ENCODE peak calls at places on chromosome 19, in ten cellular contexts. H is foreskin fibroblast, D is psoas muscle, P is fibroblast of pulmonary artery, U is left ventricle myocardium inferior, N is lower leg skin, W is MCF 10A, Z is coronary artery, I is activated B cell treated with CpG ODN at 0.5 μM for 24 hours, Q is pancreas. X is an unnamed sample.

GRCh38 chr19:2193807-2194206 is 30.1 kb downstream of the DOT1L start:
- DNase-seq in H (no peak), D (no peak), P (no peak), U (no peak), N (no peak), W (no peak), Z (no peak), I (no peak), Q (no peak), X (no peak)

GRCh38 chr19:2942928-2943640 is 1.7 kb downstream of the ZNF77 start:
- DNase-seq in H (no peak), D (no peak), P (no peak), U (no peak), N (no peak), W (no peak), Z (no peak), I (no peak), Q (no peak), X (no peak)

GRCh38 chr19:3644351-3645066 is 17.9 kb upstream of the CACTIN start:
- DNase-seq in H (peak; percentile 36), D (no peak), P (peak; percentile 31), U (no peak), N (no peak), W (no peak), Z (no peak), I (no peak), Q (no peak), X (no peak)

GRCh38 chr19:2977686-2978466 is 512 bp downstream of the TLE6 start:
- DNase-seq in H (no peak), D (no peak), P (no peak), U (no peak), N (no peak), W (peak; percentile 23), Z (no peak), I (no peak), Q (peak; percentile 60), X (no peak)

GRCh38 chr19:33241091-33241529 is 15.5 kb upstream of the SLC7A10 start:
- DNase-seq in H (no peak), D (no peak), P (no peak), U (no peak), N (no peak), W (peak; percentile 14), Z (no peak), I (no peak), Q (no peak), X (no peak)

GRCh38 chr19:44626067-44626624 is 12.8 kb downstream of the IGSF23 start:
- DNase-seq in H (peak; percentile 95), D (no peak), P (peak; percentile 95), U (no peak), N (no peak), W (peak; percentile 97), Z (no peak), I (no peak), Q (peak; percentile 53), X (no peak)

GRCh38 chr19:38009650-38010229 is 102.7 kb downstream of the SIPA1L3 start:
- DNase-seq in H (no peak), D (no peak), P (no peak), U (no peak), N (no peak), W (no peak), Z (no peak), I (no peak), Q (no peak), X (no peak)

GRCh38 chr19:2045501-2046045 is 5.5 kb downstream of the MKNK2 start:
- DNase-seq in H (no peak), D (peak; percentile 60), P (no peak), U (no peak), N (peak; percentile 24), W (no peak), Z (no peak), I (no peak), Q (peak; percentile 96), X (no peak)

GRCh38 chr19:50203281-50204080 is at the start of gene MYH14:
- DNase-seq in H (peak; percentile 10), D (peak; percentile 91), P (peak; percentile 3), U (peak; percentile 87), N (peak; percentile 63), W (no peak), Z (peak; percentile 83), I (no peak), Q (peak; percentile 97), X (peak; percentile 87)

GRCh38 chr19:3178377-3178972 is at the start of gene S1PR4:
- DNase-seq in H (no peak), D (no peak), P (no peak), U (no peak), N (no peak), W (no peak), Z (no peak), I (no peak), Q (no peak), X (no peak)

GRCh38 chr19:35153701-35154534 is 617 bp upstream of the FXYD5 start:
- DNase-seq in H (peak; percentile 32), D (peak; percentile 44), P (peak; percentile 34), U (no peak), N (no peak), W (peak; percentile 63), Z (no peak), I (peak; percentile 68), Q (no peak), X (peak; percentile 56)
- TF ChIP-seq CTCF in H (peak; percentile 61), D (peak; percentile 31), P (peak; percentile 51), U (peak; percentile 61), N (no peak), W (peak; percentile 47), Z (peak; percentile 23), I (no peak), Q (peak; percentile 40), X (peak; percentile 88)

DNA sequence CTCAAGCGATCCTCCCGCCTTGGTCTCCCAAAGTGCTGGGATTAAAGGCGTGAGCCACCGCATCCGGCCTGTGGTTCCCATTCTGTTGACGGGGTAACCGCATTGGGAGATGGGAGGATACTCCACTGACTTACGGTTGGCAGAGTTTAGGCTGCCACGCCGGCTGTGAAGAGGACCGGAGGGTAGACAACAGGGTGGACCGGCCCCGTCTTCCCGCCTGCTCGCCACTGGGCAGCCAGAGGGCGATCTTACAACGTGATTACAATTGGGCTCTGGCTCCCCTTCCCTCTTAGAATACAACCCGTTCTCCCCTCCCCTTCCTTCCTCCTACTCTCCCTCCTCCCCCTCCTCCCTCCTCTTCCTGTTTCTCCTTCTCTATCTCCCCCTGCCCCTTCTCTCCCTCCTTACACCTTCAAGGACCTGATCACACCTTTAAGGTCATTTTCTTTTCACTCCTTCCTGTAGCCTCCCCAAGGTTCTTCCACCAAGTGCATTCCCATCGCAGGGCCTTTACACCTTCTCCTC is 957 bp upstream of the CCDC194 start:
- DNase-seq in H (no peak), D (peak; percentile 71), P (peak; percentile 71), U (peak; percentile 68), N (no peak), W (peak; percentile 71), Z (no peak), I (no peak), Q (no peak), X (no peak)
- TF ChIP-seq CTCF in H (peak; percentile 58), D (peak; percentile 63), P (peak; percentile 65), U (peak; percentile 75), N (no peak), W (peak; percentile 63), Z (no peak), I (no peak), Q (no peak), X (peak; percentile 15)

DNA sequence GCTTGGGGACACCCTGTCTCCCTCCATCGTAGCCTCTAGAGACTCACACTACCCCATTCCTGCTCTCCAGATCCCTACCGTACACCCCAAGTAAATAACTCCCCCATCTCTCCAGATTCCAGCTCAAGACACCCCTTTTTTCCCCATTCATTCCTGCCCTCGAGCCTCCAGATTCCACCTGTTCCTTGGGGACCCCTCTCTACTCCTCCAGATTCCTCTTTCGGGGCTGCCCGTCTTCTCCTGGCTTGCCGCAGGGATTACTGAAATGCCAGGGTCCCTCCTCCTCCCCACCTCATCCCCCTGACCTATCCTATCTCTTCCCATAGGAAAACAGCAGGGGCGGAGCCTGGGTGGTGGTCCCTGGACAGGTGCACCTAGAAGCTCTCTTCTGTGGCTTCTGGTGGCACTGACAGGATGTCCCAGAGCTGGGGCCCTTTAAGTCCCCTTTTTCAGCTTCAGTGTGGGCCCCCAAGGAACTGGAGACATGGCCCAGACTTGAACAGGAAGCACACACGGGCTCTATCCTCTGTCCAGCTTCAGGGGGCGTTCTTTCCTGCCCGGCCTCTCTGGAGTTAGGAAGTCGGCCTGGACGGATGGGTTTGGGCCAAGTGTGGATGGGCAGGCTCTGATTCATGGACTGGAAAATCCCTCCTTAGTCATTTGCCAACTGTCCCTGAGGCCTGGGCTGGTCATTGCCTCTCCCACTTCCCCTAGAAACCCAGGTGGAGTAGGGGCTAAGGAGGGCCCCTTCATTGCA is 1.2 kb downstream of the ZSWIM4 start:
- DNase-seq in H (peak; percentile 93), D (peak; percentile 82), P (peak; percentile 96), U (peak; percentile 76), N (peak; percentile 60), W (peak; percentile 97), Z (peak; percentile 93), I (no peak), Q (peak; percentile 45), X (no peak)
- TF ChIP-seq CTCF in H (peak; percentile 52), D (no peak), P (peak; percentile 45), U (no peak), N (no peak), W (peak; percentile 6), Z (no peak), I (no peak), Q (no peak), X (no peak)

GRCh38 chr19:46551175-46551574 is 50.0 kb upstream of the CALM3 start:
- DNase-seq in H (no peak), D (no peak), P (no peak), U (no peak), N (no peak), W (no peak), Z (no peak), I (no peak), Q (no peak), X (no peak)

GRCh38 chr19:46550684-46551083 is 50.4 kb upstream of the CALM3 start:
- DNase-seq in H (no peak), D (no peak), P (no peak), U (no peak), N (no peak), W (no peak), Z (no peak), I (no peak), Q (no peak), X (no peak)

GRCh38 chr19:46542428-46543230 is 47.0 kb upstream of the PNMA8B start:
- DNase-seq in H (peak; percentile 82), D (peak; percentile 89), P (peak; percentile 93), U (peak; percentile 88), N (peak; percentile 94), W (peak; percentile 93), Z (peak; percentile 87), I (peak; percentile 49), Q (peak; percentile 75), X (peak; percentile 76)

DNA sequence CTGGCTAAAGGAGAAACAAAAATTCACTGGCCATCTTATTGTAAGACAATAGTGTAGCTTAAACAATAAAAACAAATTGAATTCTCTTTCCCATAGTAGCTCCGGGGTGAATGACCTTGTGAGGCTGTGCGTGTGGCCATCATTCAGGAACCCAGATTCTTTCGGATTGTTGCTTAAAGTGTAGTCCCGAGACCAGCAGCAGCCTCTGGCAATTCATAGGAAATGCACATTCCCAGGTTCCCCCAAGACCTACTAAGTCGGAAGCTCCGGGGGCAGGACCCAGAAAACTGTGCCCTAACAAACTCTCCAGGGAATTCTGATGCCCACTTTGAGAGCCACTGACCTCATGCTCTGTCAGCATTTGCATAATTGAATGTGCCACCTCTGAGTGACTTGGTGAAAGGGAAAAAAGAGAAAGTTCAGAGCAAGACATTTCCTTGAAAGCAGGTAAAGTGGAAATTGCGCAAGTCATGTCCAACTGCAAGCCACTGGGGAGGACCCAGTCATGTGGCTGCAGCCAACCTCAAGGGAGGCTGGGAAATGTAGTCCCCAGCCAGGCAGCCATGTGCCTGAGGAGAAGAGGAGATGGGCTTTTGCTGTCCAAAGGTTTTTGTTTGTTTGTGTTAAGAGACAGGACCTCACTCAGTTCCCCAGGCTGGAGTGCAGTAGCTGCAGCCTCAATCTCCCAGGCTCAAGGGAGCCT is 50.7 kb upstream of the PNMA8B start:
- DNase-seq in H (peak; percentile 16), D (no peak), P (peak; percentile 60), U (no peak), N (no peak), W (peak; percentile 77), Z (no peak), I (no peak), Q (peak; percentile 68), X (no peak)
- TF ChIP-seq CTCF in H (no peak), D (no peak), P (no peak), U (no peak), N (no peak), W (no peak), Z (no peak), I (no peak), Q (no peak), X (no peak)